ENCODE peak calls at places on chromosomes 2 and 18, in eight cellular contexts. J is RWPE2, N is A549, B is fibroblast of lung, G is left ventricle myocardium inferior, A is GM23338, S is Peyer's patch, V is uterus. I is an unnamed sample.
A peak's percentile ranks its signal among the peaks of the same experiment; 100 is the strongest.

GRCh38 chr2:170815746-170816498 is 765 bp upstream of the GAD1 start:
- DNase-seq in J (no peak), N (peak; percentile 67), B (peak; percentile 35), G (peak; percentile 33), A (peak; percentile 94), S (peak; percentile 71), V (peak; percentile 61), I (peak; percentile 68)

GRCh38 chr2:106137944-106138903 is 55.9 kb downstream of the UXS1 start:
- DNase-seq in J (no peak), N (no peak), B (no peak), G (no peak), A (no peak), S (no peak), V (no peak), I (no peak)

GRCh38 chr2:80326214-80326613 is 21.7 kb upstream of the LRRTM1 start:
- DNase-seq in J (no peak), N (peak; percentile 13), B (peak; percentile 27), G (no peak), A (peak; percentile 64), S (no peak), V (no peak), I (no peak)

GRCh38 chr2:218166791-218167190 is at the start of gene CXCR1:
- DNase-seq in J (no peak), N (no peak), B (no peak), G (no peak), A (no peak), S (no peak), V (no peak), I (no peak)

GRCh38 chr2:236250909-236251579 is 13.2 kb downstream of the ASB18 start:
- DNase-seq in J (no peak), N (no peak), B (no peak), G (no peak), A (no peak), S (no peak), V (no peak), I (no peak)

GRCh38 chr2:107721581-107721980 is 105.1 kb upstream of the RGPD4 start:
- DNase-seq in J (no peak), N (no peak), B (no peak), G (no peak), A (no peak), S (no peak), V (no peak), I (no peak)

GRCh38 chr2:189466656-189467055 is 25.4 kb downstream of the WDR75 start:
- DNase-seq in J (no peak), N (peak; percentile 51), B (peak; percentile 7), G (no peak), A (peak; percentile 50), S (no peak), V (no peak), I (no peak)

GRCh38 chr2:232887171-232887850 is 17.2 kb downstream of the SNORC start:
- DNase-seq in J (no peak), N (peak; percentile 43), B (no peak), G (no peak), A (peak; percentile 51), S (no peak), V (no peak), I (no peak)

GRCh38 chr2:102618452-102619413 is 620 bp upstream of the SLC9A2 start:
- DNase-seq in J (no peak), N (peak; percentile 52), B (peak; percentile 15), G (no peak), A (peak; percentile 63), S (peak; percentile 59), V (no peak), I (peak; percentile 60)

GRCh38 chr2:159545080-159545479 is 71.3 kb downstream of the BAZ2B start:
- DNase-seq in J (no peak), N (no peak), B (no peak), G (no peak), A (no peak), S (no peak), V (no peak), I (no peak)

GRCh38 chr2:128316777-128317185 is 1.9 kb downstream of the HS6ST1 start:
- DNase-seq in J (no peak), N (no peak), B (no peak), G (no peak), A (no peak), S (peak; percentile 44), V (no peak), I (peak; percentile 41)

GRCh38 chr2:42223067-42223636 is 54.0 kb downstream of the EML4 start:
- DNase-seq in J (no peak), N (peak; percentile 66), B (no peak), G (no peak), A (no peak), S (no peak), V (no peak), I (no peak)

GRCh38 chr2:227154976-227155375 is 9.0 kb downstream of the COL4A4 start:
- DNase-seq in J (no peak), N (peak; percentile 44), B (peak; percentile 83), G (peak; percentile 78), A (no peak), S (no peak), V (peak; percentile 66), I (no peak)

GRCh38 chr2:127675335-127676261 is at the start of gene LIMS2:
- DNase-seq in J (no peak), N (peak; percentile 48), B (peak; percentile 41), G (peak; percentile 68), A (peak; percentile 77), S (no peak), V (peak; percentile 66), I (peak; percentile 74)

GRCh38 chr18:9959564-9959963 is 45.7 kb downstream of the VAPA start:
- DNase-seq in J (no peak), N (no peak), B (no peak), G (no peak), A (no peak), S (no peak), V (no peak), I (no peak)

GRCh38 chr2:130390460-130391057 is 34.7 kb downstream of the PTPN18 start:
- DNase-seq in J (no peak), N (no peak), B (no peak), G (peak; percentile 48), A (no peak), S (peak; percentile 74), V (no peak), I (peak; percentile 67)

GRCh38 chr18:78893396-78894305 is 86.0 kb upstream of the SALL3 start:
- DNase-seq in J (no peak), N (no peak), B (no peak), G (no peak), A (no peak), S (no peak), V (no peak), I (no peak)

GRCh38 chr18:48217306-48218250 is 191.6 kb downstream of the ZBTB7C start:
- DNase-seq in J (no peak), N (no peak), B (no peak), G (no peak), A (no peak), S (no peak), V (no peak), I (no peak)

GRCh38 chr2:135140606-135141005 is 88.5 kb downstream of the RAB3GAP1 start:
- DNase-seq in J (no peak), N (no peak), B (no peak), G (no peak), A (no peak), S (no peak), V (no peak), I (no peak)
- H3K4me1 ChIP-seq in J (peaks cover 9% of the 10 kb centered on the region), N (peaks cover 3% of the 10 kb centered on the region), B (no peaks in the 10 kb centered on the region), G (no peaks in the 10 kb centered on the region), A (no peaks in the 10 kb centered on the region), S (no peaks in the 10 kb centered on the region), V (no peaks in the 10 kb centered on the region), I (no peaks in the 10 kb centered on the region)

DNA sequence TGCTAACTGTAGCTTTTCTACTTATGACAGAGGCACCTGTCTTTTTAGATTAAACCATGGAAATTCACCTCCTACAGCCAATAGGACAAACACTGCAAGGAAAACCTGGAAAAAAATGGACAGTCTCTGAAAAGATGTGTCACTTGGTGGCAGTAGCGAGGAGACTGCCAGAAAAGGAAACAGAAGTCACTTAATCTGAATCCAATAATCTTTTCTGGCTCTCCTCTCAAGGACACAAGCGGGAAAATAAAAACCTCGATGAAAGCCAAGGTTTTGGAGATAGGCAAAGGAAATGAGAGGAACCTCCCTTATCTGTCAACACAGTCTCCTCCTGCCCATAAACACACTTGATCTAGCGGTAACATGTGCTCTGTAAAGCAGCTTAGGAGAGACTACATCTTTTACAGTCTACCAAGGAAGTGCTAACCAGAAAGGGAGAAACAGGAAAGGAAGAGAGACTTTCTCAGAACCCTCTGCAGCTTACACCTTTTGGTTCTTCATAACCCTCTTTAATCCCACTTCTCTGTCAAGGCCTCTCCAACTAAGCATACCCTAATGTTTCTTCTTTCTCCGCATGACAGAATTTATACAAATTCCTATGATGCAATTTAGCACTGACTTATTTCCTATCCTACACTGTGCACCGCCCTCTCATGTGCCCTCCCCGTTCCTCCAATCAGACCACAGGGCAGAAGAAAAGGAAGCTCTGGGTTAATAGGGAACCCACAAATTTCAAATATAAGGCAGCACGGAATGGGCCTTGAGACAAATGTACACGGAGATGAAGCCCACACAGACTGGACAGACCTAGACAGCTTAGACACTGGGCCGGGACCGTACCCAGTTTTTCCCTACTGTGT is 52.8 kb downstream of the CLASP1 start:
- DNase-seq in J (no peak), N (peak; percentile 60), B (peak; percentile 43), G (no peak), A (peak; percentile 60), S (peak; percentile 53), V (no peak), I (peak; percentile 65)
- TF ChIP-seq CTCF in J (peak; percentile 80), N (peak; percentile 63), B (peak; percentile 58), G (peak; percentile 66), A (peak; percentile 61), S (peak; percentile 53), V (peak; percentile 13), I (peak; percentile 46)

DNA sequence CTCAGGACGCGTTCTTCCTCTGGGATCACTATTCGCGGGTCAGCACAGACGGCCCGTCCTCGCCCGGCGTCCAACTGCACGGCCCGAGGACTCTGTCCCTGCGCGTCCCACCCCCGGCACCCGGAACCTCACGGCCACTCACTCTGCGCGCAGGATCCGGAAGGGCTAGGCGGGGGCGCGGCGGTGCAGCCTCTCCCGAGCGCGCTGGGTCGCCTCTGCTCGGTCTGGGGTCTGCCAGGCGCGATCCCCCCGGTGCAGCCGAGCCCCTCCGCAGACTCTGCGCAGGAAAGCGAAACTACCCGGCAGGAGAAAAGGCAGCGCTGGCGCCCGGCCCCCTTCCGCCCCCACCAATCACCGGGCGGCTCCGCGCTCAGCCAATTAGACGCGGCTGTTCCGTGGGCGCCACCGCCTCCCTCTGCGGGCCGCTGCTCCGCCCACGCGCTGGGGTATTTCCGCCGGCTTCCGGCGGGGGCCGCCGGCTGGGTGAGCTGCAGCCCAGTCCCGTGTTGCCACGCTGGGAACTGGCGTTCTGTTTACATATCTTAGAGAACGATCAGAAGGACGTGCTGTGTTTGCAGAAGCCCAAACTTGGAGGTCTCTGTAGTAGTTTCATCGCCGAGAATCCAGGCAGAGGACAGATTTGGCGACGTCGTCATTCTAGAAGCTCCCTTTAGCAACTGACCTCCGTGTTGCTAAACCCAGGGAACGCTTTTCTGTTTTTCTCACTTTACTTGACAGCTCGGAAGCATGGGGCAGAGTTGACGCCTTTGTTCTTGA is at the start of gene STAT1:
- DNase-seq in J (peak; percentile 82), N (peak; percentile 90), B (peak; percentile 89), G (peak; percentile 94), A (peak; percentile 94), S (peak; percentile 96), V (peak; percentile 96), I (peak; percentile 95)
- H3K4me1 ChIP-seq in J (peaks cover 10% of the 10 kb centered on the region), N (peaks cover 54% of the 10 kb centered on the region), B (peaks cover 7% of the 10 kb centered on the region), G (peaks cover 42% of the 10 kb centered on the region), A (peaks cover 16% of the 10 kb centered on the region), S (no peaks in the 10 kb centered on the region), V (no peaks in the 10 kb centered on the region), I (peaks cover 42% of the 10 kb centered on the region)

DNA sequence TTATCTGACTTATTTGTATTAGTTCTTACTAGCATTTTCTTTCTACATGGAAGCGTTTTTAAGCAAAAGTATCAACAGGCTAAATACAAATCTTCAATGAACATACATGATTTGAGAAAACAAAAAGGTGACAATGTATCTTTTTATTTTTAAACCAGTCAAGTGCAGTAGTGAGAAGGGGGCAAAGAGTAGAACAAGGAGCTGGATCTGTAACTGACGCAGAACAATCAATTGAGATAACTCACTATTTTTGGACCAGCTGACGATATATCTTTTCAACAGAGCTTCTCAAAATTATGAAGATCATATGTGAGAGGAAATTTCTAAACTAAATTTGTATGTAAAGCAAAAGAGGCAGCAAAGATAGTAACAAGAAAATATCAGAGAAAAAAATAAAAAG is 15.5 kb downstream of the NCKAP1 start:
- DNase-seq in J (no peak), N (no peak), B (no peak), G (no peak), A (no peak), S (no peak), V (no peak), I (no peak)
- TF ChIP-seq CTCF in J (no peak), N (no peak), B (no peak), G (no peak), A (no peak), S (no peak), V (no peak), I (no peak)

I was measured in lower lobe of right lung.